ENCODE peak calls at places on chromosomes 2 and 18, in five cellular contexts. One of them, this sample, is unnamed.

GRCh38 chr2:74834806-74835755 is 1.2 kb downstream of the HK2 start:
- DNase-seq in endothelial cell: peak; percentile 62
- DNase-seq in neural progenitor cell: peak; percentile 95
- DNase-seq in foreskin fibroblast: peak; percentile 79
- DNase-seq in GM12878: no peak
- DNase-seq in this sample: peak; percentile 73

GRCh38 chr18:59005266-59005665 is 134.4 kb upstream of the SEC11C start:
- DNase-seq in endothelial cell: peak; percentile 34
- DNase-seq in GM12878: no peak
- DNase-seq in neural progenitor cell: no peak
- DNase-seq in foreskin fibroblast: peak; percentile 81
- DNase-seq in this sample: peak; percentile 36

GRCh38 chr2:112220186-112220585 is 34.7 kb downstream of the ZC3H8 start:
- DNase-seq in foreskin fibroblast: no peak
- DNase-seq in GM12878: no peak
- DNase-seq in endothelial cell: no peak
- DNase-seq in neural progenitor cell: no peak
- DNase-seq in this sample: no peak

GRCh38 chr18:77008006-77008405 is 124.6 kb downstream of the MBP start:
- DNase-seq in neural progenitor cell: no peak
- DNase-seq in endothelial cell: no peak
- DNase-seq in foreskin fibroblast: no peak
- DNase-seq in GM12878: no peak
- DNase-seq in this sample: no peak

GRCh38 chr2:215461836-215462532 is 26.1 kb upstream of the FN1 start:
- DNase-seq in foreskin fibroblast: peak; percentile 69
- DNase-seq in GM12878: no peak
- DNase-seq in endothelial cell: no peak
- DNase-seq in neural progenitor cell: no peak
- DNase-seq in this sample: no peak

GRCh38 chr2:39435254-39435653 is 1.8 kb downstream of the MAP4K3 start:
- DNase-seq in foreskin fibroblast: peak; percentile 49
- DNase-seq in GM12878: no peak
- DNase-seq in endothelial cell: peak; percentile 6
- DNase-seq in neural progenitor cell: peak; percentile 76
- DNase-seq in this sample: no peak

GRCh38 chr18:12011962-12012549 is 30.7 kb downstream of the IMPA2 start:
- DNase-seq in endothelial cell: no peak
- DNase-seq in GM12878: no peak
- DNase-seq in neural progenitor cell: no peak
- DNase-seq in foreskin fibroblast: no peak
- DNase-seq in this sample: no peak

GRCh38 chr2:120952318-120952717 is 216.7 kb downstream of the GLI2 start:
- DNase-seq in GM12878: no peak
- DNase-seq in foreskin fibroblast: peak; percentile 86
- DNase-seq in endothelial cell: no peak
- DNase-seq in neural progenitor cell: no peak
- DNase-seq in this sample: no peak

GRCh38 chr2:178282075-178282474 is 87.8 kb downstream of the OSBPL6 start:
- DNase-seq in neural progenitor cell: no peak
- DNase-seq in endothelial cell: no peak
- DNase-seq in GM12878: no peak
- DNase-seq in foreskin fibroblast: peak; percentile 62
- DNase-seq in this sample: peak; percentile 31

GRCh38 chr2:234836251-234836650 is 115.6 kb upstream of the SH3BP4 start:
- DNase-seq in GM12878: no peak
- DNase-seq in neural progenitor cell: no peak
- DNase-seq in endothelial cell: no peak
- DNase-seq in foreskin fibroblast: no peak
- DNase-seq in this sample: no peak

GRCh38 chr2:191610749-191611148 is 67.2 kb upstream of the NABP1 start:
- DNase-seq in GM12878: no peak
- DNase-seq in neural progenitor cell: no peak
- DNase-seq in endothelial cell: no peak
- DNase-seq in foreskin fibroblast: peak; percentile 53
- DNase-seq in this sample: no peak

GRCh38 chr2:176491172-176491904 is 222.1 kb downstream of the MTX2 start:
- DNase-seq in GM12878: peak; percentile 67
- DNase-seq in foreskin fibroblast: peak; percentile 98
- DNase-seq in endothelial cell: no peak
- DNase-seq in neural progenitor cell: no peak
- DNase-seq in this sample: no peak

GRCh38 chr2:217095511-217096205 is 235.8 kb upstream of the TNP1 start:
- DNase-seq in endothelial cell: no peak
- DNase-seq in foreskin fibroblast: no peak
- DNase-seq in GM12878: no peak
- DNase-seq in neural progenitor cell: no peak
- DNase-seq in this sample: no peak

GRCh38 chr2:217102941-217103340 is 243.1 kb upstream of the TNP1 start:
- DNase-seq in foreskin fibroblast: peak; percentile 13
- DNase-seq in GM12878: no peak
- DNase-seq in neural progenitor cell: no peak
- DNase-seq in endothelial cell: no peak
- DNase-seq in this sample: no peak

GRCh38 chr2:217101972-217102371 is 242.1 kb upstream of the TNP1 start:
- DNase-seq in endothelial cell: no peak
- DNase-seq in neural progenitor cell: no peak
- DNase-seq in foreskin fibroblast: no peak
- DNase-seq in GM12878: peak; percentile 40
- DNase-seq in this sample: no peak

GRCh38 chr2:217099561-217099960 is 239.7 kb upstream of the TNP1 start:
- DNase-seq in neural progenitor cell: no peak
- DNase-seq in endothelial cell: no peak
- DNase-seq in foreskin fibroblast: peak; percentile 41
- DNase-seq in GM12878: no peak
- DNase-seq in this sample: no peak

GRCh38 chr2:217098435-217098834 is 238.6 kb upstream of the TNP1 start:
- DNase-seq in foreskin fibroblast: no peak
- DNase-seq in GM12878: no peak
- DNase-seq in neural progenitor cell: no peak
- DNase-seq in endothelial cell: no peak
- DNase-seq in this sample: no peak
- TF ChIP-seq CTCF in foreskin fibroblast: no peak
- TF ChIP-seq CTCF in GM12878: no peak
- TF ChIP-seq CTCF in neural progenitor cell: no peak
- TF ChIP-seq CTCF in endothelial cell: peak; percentile 9
- TF ChIP-seq CTCF in this sample: no peak

GRCh38 chr2:68734688-68735525 is at the start of gene ARHGAP25:
- DNase-seq in foreskin fibroblast: no peak
- DNase-seq in neural progenitor cell: no peak
- DNase-seq in GM12878: peak; percentile 69
- DNase-seq in endothelial cell: no peak
- DNase-seq in this sample: no peak

GRCh38 chr2:68736086-68736485 is 1.5 kb downstream of the ARHGAP25 start:
- DNase-seq in endothelial cell: no peak
- DNase-seq in foreskin fibroblast: no peak
- DNase-seq in GM12878: no peak
- DNase-seq in neural progenitor cell: no peak
- DNase-seq in this sample: no peak

GRCh38 chr2:68739261-68740183 is 4.9 kb downstream of the ARHGAP25 start:
- DNase-seq in GM12878: no peak
- DNase-seq in endothelial cell: no peak
- DNase-seq in neural progenitor cell: no peak
- DNase-seq in foreskin fibroblast: no peak
- DNase-seq in this sample: no peak

GRCh38 chr2:68740184-68740914 is 5.7 kb downstream of the ARHGAP25 start:
- DNase-seq in GM12878: no peak
- DNase-seq in neural progenitor cell: no peak
- DNase-seq in endothelial cell: no peak
- DNase-seq in foreskin fibroblast: no peak
- DNase-seq in this sample: no peak

GRCh38 chr2:68737717-68738116 is 3.1 kb downstream of the ARHGAP25 start:
- DNase-seq in neural progenitor cell: no peak
- DNase-seq in GM12878: no peak
- DNase-seq in foreskin fibroblast: no peak
- DNase-seq in endothelial cell: no peak
- DNase-seq in this sample: no peak
- TF ChIP-seq CTCF in neural progenitor cell: no peak
- TF ChIP-seq CTCF in GM12878: no peak
- TF ChIP-seq CTCF in foreskin fibroblast: no peak
- TF ChIP-seq CTCF in endothelial cell: no peak
- TF ChIP-seq CTCF in this sample: no peak

GRCh38 chr18:62745089-62745751 is 29.9 kb downstream of the PHLPP1 start:
- DNase-seq in endothelial cell: no peak
- DNase-seq in foreskin fibroblast: no peak
- DNase-seq in neural progenitor cell: no peak
- DNase-seq in GM12878: no peak
- DNase-seq in this sample: no peak
- TF ChIP-seq CTCF in endothelial cell: no peak
- TF ChIP-seq CTCF in foreskin fibroblast: no peak
- TF ChIP-seq CTCF in neural progenitor cell: no peak
- TF ChIP-seq CTCF in GM12878: no peak
- TF ChIP-seq CTCF in this sample: no peak

GRCh38 chr18:54717673-54718435 is 110.4 kb upstream of the RAB27B start:
- DNase-seq in GM12878: peak; percentile 16
- DNase-seq in endothelial cell: peak; percentile 19
- DNase-seq in foreskin fibroblast: no peak
- DNase-seq in neural progenitor cell: peak; percentile 71
- DNase-seq in this sample: no peak
- TF ChIP-seq CTCF in GM12878: no peak
- TF ChIP-seq CTCF in endothelial cell: no peak
- TF ChIP-seq CTCF in foreskin fibroblast: no peak
- TF ChIP-seq CTCF in neural progenitor cell: no peak
- TF ChIP-seq CTCF in this sample: no peak

GRCh38 chr18:23956483-23956882 is 58.1 kb upstream of the TTC39C start:
- DNase-seq in GM12878: no peak
- DNase-seq in foreskin fibroblast: no peak
- DNase-seq in neural progenitor cell: no peak
- DNase-seq in endothelial cell: no peak
- DNase-seq in this sample: no peak
- TF ChIP-seq CTCF in GM12878: no peak
- TF ChIP-seq CTCF in foreskin fibroblast: no peak
- TF ChIP-seq CTCF in neural progenitor cell: no peak
- TF ChIP-seq CTCF in endothelial cell: no peak
- TF ChIP-seq CTCF in this sample: no peak

DNA sequence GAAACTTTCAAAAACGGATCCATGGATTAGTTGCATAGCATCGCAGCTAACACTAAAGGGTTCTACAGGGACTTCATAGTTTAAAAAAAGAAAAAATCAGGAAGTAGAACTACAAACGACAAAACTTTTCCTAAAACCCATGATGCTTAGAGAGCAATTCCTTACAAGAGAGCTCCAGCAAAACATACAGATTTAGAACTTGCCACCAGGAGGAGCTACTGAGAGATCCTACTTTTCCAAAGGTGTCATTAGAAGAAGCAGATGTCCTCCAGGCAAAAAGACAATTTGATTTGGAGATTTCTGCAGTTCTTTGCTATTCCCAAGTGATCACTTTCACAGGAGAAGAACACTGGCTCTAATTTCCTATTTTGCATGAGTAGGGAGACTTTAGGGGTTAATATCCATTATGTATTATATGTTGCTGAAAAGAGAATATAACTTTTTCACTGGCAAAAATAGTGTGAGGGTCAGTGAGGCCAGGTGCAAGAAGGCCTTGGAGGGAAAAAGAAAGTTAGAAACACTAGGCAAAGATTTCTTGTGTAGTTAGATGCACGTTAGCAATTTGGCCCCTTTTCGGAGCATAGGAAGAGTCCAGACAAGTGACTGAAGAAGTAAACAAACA is 436.2 kb downstream of the SUCLG1 start:
- DNase-seq in foreskin fibroblast: peak; percentile 5
- DNase-seq in neural progenitor cell: peak; percentile 77
- DNase-seq in endothelial cell: peak; percentile 69
- DNase-seq in GM12878: no peak
- DNase-seq in this sample: peak; percentile 60
- TF ChIP-seq CTCF in foreskin fibroblast: peak; percentile 66
- TF ChIP-seq CTCF in neural progenitor cell: peak; percentile 82
- TF ChIP-seq CTCF in endothelial cell: peak; percentile 85
- TF ChIP-seq CTCF in GM12878: peak; percentile 64
- TF ChIP-seq CTCF in this sample: peak; percentile 44

DNA sequence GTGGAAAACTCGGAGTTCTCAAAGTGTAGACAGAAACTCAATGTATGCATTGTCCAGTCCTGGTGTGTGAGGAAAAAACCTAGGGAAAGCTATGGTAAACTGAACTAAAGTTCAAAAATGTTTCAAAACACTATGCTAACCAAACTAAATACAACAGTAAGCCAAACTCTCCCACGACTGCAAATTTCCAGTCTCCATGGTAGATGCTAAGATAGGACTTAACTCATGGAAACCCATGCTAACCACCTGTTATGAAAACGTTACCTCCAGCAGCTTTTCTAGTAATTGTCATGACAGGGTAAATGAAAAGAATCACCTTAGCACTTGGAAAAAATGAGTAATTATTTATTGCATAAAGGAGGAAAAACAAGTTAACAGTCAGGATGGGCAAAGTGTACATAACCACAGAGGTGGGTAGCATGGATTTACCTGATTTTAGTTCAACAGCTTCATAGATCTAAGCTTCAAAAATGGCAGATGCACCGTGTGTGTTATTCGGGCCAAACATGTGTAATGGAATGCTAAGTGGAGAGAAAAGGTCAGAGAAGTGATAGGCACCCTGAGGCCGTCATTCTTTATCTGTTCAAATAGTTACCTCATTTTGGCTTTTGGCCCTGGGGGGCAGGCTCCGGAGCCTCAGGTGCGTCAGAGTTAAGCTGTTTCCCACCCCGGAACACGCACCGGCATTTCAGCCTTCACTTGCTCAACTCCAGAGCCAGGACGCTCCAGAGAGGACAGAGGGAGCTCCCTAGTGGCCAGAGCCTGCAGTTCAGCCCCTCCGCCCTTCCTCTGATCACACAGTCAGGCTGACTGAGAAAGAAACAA is 135.5 kb upstream of the EPC2 start:
- DNase-seq in neural progenitor cell: peak; percentile 88
- DNase-seq in foreskin fibroblast: peak; percentile 79
- DNase-seq in GM12878: peak; percentile 59
- DNase-seq in endothelial cell: peak; percentile 86
- DNase-seq in this sample: peak; percentile 90
- TF ChIP-seq CTCF in neural progenitor cell: peak; percentile 92
- TF ChIP-seq CTCF in foreskin fibroblast: peak; percentile 98
- TF ChIP-seq CTCF in GM12878: peak; percentile 99
- TF ChIP-seq CTCF in endothelial cell: peak; percentile 63
- TF ChIP-seq CTCF in this sample: peak; percentile 79

GRCh38 chr2:240298803-240299709 is 136.4 kb upstream of the GPC1 start:
- DNase-seq in foreskin fibroblast: no peak
- DNase-seq in endothelial cell: no peak
- DNase-seq in GM12878: no peak
- DNase-seq in neural progenitor cell: no peak
- DNase-seq in this sample: no peak
- TF ChIP-seq CTCF in foreskin fibroblast: no peak
- TF ChIP-seq CTCF in endothelial cell: no peak
- TF ChIP-seq CTCF in GM12878: no peak
- TF ChIP-seq CTCF in neural progenitor cell: no peak
- TF ChIP-seq CTCF in this sample: no peak

GRCh38 chr2:43220229-43220981 is 6.0 kb downstream of the ZFP36L2 start:
- DNase-seq in GM12878: no peak
- DNase-seq in foreskin fibroblast: peak; percentile 59
- DNase-seq in neural progenitor cell: no peak
- DNase-seq in endothelial cell: no peak
- DNase-seq in this sample: no peak
- TF ChIP-seq CTCF in GM12878: no peak
- TF ChIP-seq CTCF in foreskin fibroblast: no peak
- TF ChIP-seq CTCF in neural progenitor cell: no peak
- TF ChIP-seq CTCF in endothelial cell: no peak
- TF ChIP-seq CTCF in this sample: no peak

This sample was measured in Calu3.